ENCODE peak calls at places on chromosome 10, in nine cellular contexts. C is Calu3; U is tibial artery; R is WERI-Rb-1; I is colonic mucosa; Q is lower leg skin; T is choroid plexus epithelial cell; Y is GM10248; W is activated CD8-positive, alpha-beta T cell treated with anti-CD3 and anti-CD28 coated beads for 36 hours. K is an unnamed sample.
A peak's percentile ranks its signal among the peaks of the same experiment; 100 is the strongest.

GRCh38 chr10:111565542-111565941 is 488.7 kb downstream of the ADRA2A start:
- DNase-seq in Q (no peak), Y (no peak), W (no peak), R (no peak), U (no peak), I (no peak), C (no peak), T (no peak), K (no peak)

GRCh38 chr10:88395677-88396076 is 187.4 kb downstream of the RNLS start:
- DNase-seq in T (peak; percentile 36), I (no peak), R (no peak), U (no peak), C (no peak), W (no peak), Y (no peak), Q (no peak), K (no peak)

GRCh38 chr10:6170638-6171037 is 32.1 kb upstream of the PFKFB3 start:
- DNase-seq in C (no peak), W (no peak), Q (no peak), Y (no peak), R (peak; percentile 11), U (no peak), T (no peak), I (peak; percentile 57), K (no peak)

GRCh38 chr10:132848306-132848705 is 62.4 kb upstream of the NKX6-2 start:
- DNase-seq in W (no peak), C (no peak), Q (peak; percentile 80), I (no peak), Y (no peak), T (no peak), U (no peak), R (no peak), K (no peak)

GRCh38 chr10:15118615-15119014 is 21.5 kb downstream of the RPP38 start:
- DNase-seq in C (no peak), W (no peak), R (no peak), T (no peak), Y (no peak), I (no peak), Q (no peak), U (no peak), K (no peak)

GRCh38 chr10:69088801-69089501 is 1.0 kb downstream of the SRGN start:
- DNase-seq in U (no peak), C (no peak), T (peak; percentile 80), W (peak; percentile 57), Y (peak; percentile 46), I (no peak), Q (no peak), R (no peak), K (no peak)

GRCh38 chr10:73590881-73591577 is at the start of gene USP54:
- DNase-seq in W (no peak), C (peak; percentile 53), R (no peak), I (peak; percentile 45), U (no peak), T (peak; percentile 92), Q (no peak), Y (no peak), K (no peak)

GRCh38 chr10:43076876-43077420 is at the start of gene RET:
- DNase-seq in T (no peak), R (peak; percentile 22), C (peak; percentile 31), Q (no peak), I (peak; percentile 63), Y (no peak), U (no peak), W (no peak), K (no peak)

GRCh38 chr10:125779403-125780327 is 4.0 kb upstream of the MMP21 start:
- DNase-seq in R (peak; percentile 69), Y (no peak), T (no peak), I (no peak), U (no peak), C (no peak), W (no peak), Q (peak; percentile 37), K (peak; percentile 69)

GRCh38 chr10:122267849-122268737 is 3.0 kb upstream of the BTBD16 start:
- DNase-seq in T (peak; percentile 56), U (peak; percentile 43), I (peak; percentile 61), Y (peak; percentile 83), Q (peak; percentile 85), W (peak; percentile 61), R (peak; percentile 61), C (peak; percentile 61), K (no peak)

GRCh38 chr10:28778524-28778923 is 101.2 kb downstream of the BAMBI start:
- DNase-seq in C (no peak), U (no peak), I (no peak), Q (no peak), W (no peak), R (no peak), Y (no peak), T (no peak), K (no peak)

GRCh38 chr10:119139464-119140067 is 25.9 kb downstream of the SFXN4 start:
- DNase-seq in U (no peak), Q (no peak), I (peak; percentile 25), R (peak; percentile 43), Y (peak; percentile 44), W (peak; percentile 63), C (peak; percentile 8), T (peak; percentile 50), K (no peak)

GRCh38 chr10:24944512-24945255 is 7.7 kb downstream of the PRTFDC1 start:
- DNase-seq in T (peak; percentile 60), I (peak; percentile 73), R (peak; percentile 19), Q (no peak), U (no peak), C (peak; percentile 57), Y (no peak), W (no peak), K (no peak)

GRCh38 chr10:43294241-43294658 is 27.4 kb upstream of the RASGEF1A start:
- DNase-seq in Y (no peak), R (no peak), C (no peak), Q (peak; percentile 64), T (no peak), U (no peak), I (no peak), W (peak; percentile 80), K (no peak)

GRCh38 chr10:18368681-18369080 is 228.5 kb downstream of the CACNB2 start:
- DNase-seq in I (no peak), W (no peak), U (no peak), Q (no peak), Y (no peak), R (no peak), T (peak; percentile 65), C (no peak), K (no peak)

GRCh38 chr10:6445671-6446278 is 134.3 kb downstream of the PRKCQ start:
- DNase-seq in I (peak; percentile 56), Y (peak; percentile 58), T (peak; percentile 61), U (peak; percentile 38), W (peak; percentile 80), R (peak; percentile 8), Q (peak; percentile 88), C (peak; percentile 35), K (no peak)

GRCh38 chr10:29001801-29002200 is 287.1 kb upstream of the LYZL1 start:
- DNase-seq in R (no peak), T (no peak), Q (no peak), I (no peak), U (no peak), C (no peak), W (no peak), Y (no peak), K (no peak)

GRCh38 chr10:44962870-44963738 is 3.5 kb downstream of the RASSF4 start:
- DNase-seq in T (no peak), C (no peak), W (no peak), I (no peak), U (no peak), Q (peak; percentile 75), R (peak; percentile 65), Y (no peak), K (no peak)
- TF ChIP-seq CTCF in T (peak; percentile 24), C (no peak), W (peak; percentile 24), I (no peak), U (peak; percentile 19), Q (no peak), R (peak; percentile 68), Y (peak; percentile 26), K (peak; percentile 26)

GRCh38 chr10:8800426-8800825 is 745.9 kb downstream of the GATA3 start:
- DNase-seq in U (no peak), C (no peak), R (no peak), Y (no peak), Q (no peak), W (peak; percentile 31), I (no peak), T (no peak), K (no peak)

GRCh38 chr10:8790390-8790789 is 735.9 kb downstream of the GATA3 start:
- DNase-seq in T (no peak), I (no peak), W (no peak), Q (no peak), C (no peak), R (no peak), Y (no peak), U (no peak), K (no peak)

GRCh38 chr10:8794860-8795259 is 740.4 kb downstream of the GATA3 start:
- DNase-seq in U (no peak), C (no peak), T (no peak), W (peak; percentile 4), Y (no peak), R (no peak), I (no peak), Q (no peak), K (no peak)
- TF ChIP-seq CTCF in U (no peak), C (no peak), T (no peak), W (no peak), Y (no peak), R (no peak), I (no peak), Q (no peak), K (no peak)

GRCh38 chr10:70379581-70380176 is 2.7 kb downstream of the LRRC20 start:
- DNase-seq in R (no peak), Y (peak; percentile 53), Q (no peak), I (no peak), W (no peak), U (no peak), T (peak; percentile 35), C (no peak), K (no peak)
- TF ChIP-seq CTCF in R (peak; percentile 78), Y (peak; percentile 48), Q (no peak), I (peak; percentile 55), W (peak; percentile 97), U (peak; percentile 33), T (peak; percentile 81), C (peak; percentile 66), K (peak; percentile 49)

GRCh38 chr10:95211606-95212279 is 17.7 kb downstream of the ACSM6 start:
- DNase-seq in I (no peak), T (no peak), Y (no peak), R (no peak), Q (no peak), W (no peak), U (no peak), C (no peak), K (no peak)

GRCh38 chr10:95214369-95214768 is 20.3 kb downstream of the ACSM6 start:
- DNase-seq in I (no peak), W (no peak), Q (no peak), Y (no peak), U (no peak), C (no peak), R (no peak), T (no peak), K (no peak)

GRCh38 chr10:95209509-95210127 is 15.6 kb downstream of the ACSM6 start:
- DNase-seq in C (no peak), U (no peak), T (no peak), W (no peak), I (no peak), Y (no peak), R (no peak), Q (no peak), K (no peak)

GRCh38 chr10:95214793-95215192 is 20.8 kb downstream of the ACSM6 start:
- DNase-seq in Y (no peak), I (no peak), W (no peak), T (no peak), Q (no peak), R (no peak), U (no peak), C (no peak), K (no peak)

GRCh38 chr10:95208702-95209391 is 14.8 kb downstream of the ACSM6 start:
- DNase-seq in Y (no peak), R (no peak), W (no peak), T (peak; percentile 33), Q (no peak), C (no peak), U (no peak), I (no peak), K (no peak)
- TF ChIP-seq CTCF in Y (no peak), R (no peak), W (peak; percentile 23), T (peak; percentile 50), Q (no peak), C (no peak), U (no peak), I (peak; percentile 17), K (peak; percentile 61)

K was measured in osteocyte.